ENCODE peak calls at places on chromosomes 12 and 14, in six cellular contexts. X, E, V, U, K and N are unnamed samples.

GRCh38 chr14:102187583-102188001 is 47.9 kb downstream of the WDR20 start:
- DNase-seq in X (no peak), E (no peak), V (no peak), K (no peak), U (no peak), N (no peak)

GRCh38 chr14:52020866-52021717 is 31.7 kb downstream of the RTRAF start:
- DNase-seq in E (no peak), K (no peak), U (no peak), V (peak), X (no peak), N (no peak)

GRCh38 chr14:24428628-24429394 is 657 bp downstream of the CBLN3 start:
- DNase-seq in X (no peak), E (no peak), V (peak), U (no peak), K (no peak), N (no peak)

GRCh38 chr14:66359500-66359899 is 126.7 kb upstream of the CCDC196 start:
- DNase-seq in X (peak), E (no peak), K (peak), U (peak), V (peak), N (peak)

GRCh38 chr12:117059156-117059555 is 40.1 kb downstream of the TESC start:
- DNase-seq in V (no peak), X (no peak), U (no peak), E (no peak), K (no peak), N (no peak)

GRCh38 chr12:124720687-124721500 is 142.8 kb downstream of the SCARB1 start:
- DNase-seq in V (no peak), K (peak), X (peak), U (peak), E (no peak), N (no peak)

GRCh38 chr14:77007975-77008421 is 20.5 kb downstream of the IRF2BPL start:
- DNase-seq in K (no peak), V (no peak), X (no peak), E (no peak), U (peak), N (no peak)

GRCh38 chr14:96554315-96554910 is 52.2 kb downstream of the PAPOLA start:
- DNase-seq in E (no peak), X (no peak), K (no peak), V (no peak), U (no peak), N (no peak)

GRCh38 chr12:49019435-49020317 is 1.1 kb upstream of the PRKAG1 start:
- DNase-seq in V (peak), X (peak), E (no peak), U (peak), K (peak), N (no peak)

GRCh38 chr14:55332654-55333570 is 61.7 kb downstream of the FBXO34 start:
- DNase-seq in U (no peak), E (no peak), X (peak), K (peak), V (no peak), N (no peak)

GRCh38 chr14:37443461-37443860 is 151.6 kb downstream of the FOXA1 start:
- DNase-seq in E (no peak), X (peak), U (no peak), K (no peak), V (no peak), N (no peak)

GRCh38 chr14:24890716-24891115 is 159.2 kb downstream of the STXBP6 start:
- DNase-seq in K (no peak), V (no peak), E (no peak), U (no peak), X (no peak), N (no peak)

GRCh38 chr14:85399196-85399595 is 130.7 kb upstream of the FLRT2 start:
- DNase-seq in E (no peak), U (no peak), K (no peak), X (no peak), V (no peak), N (no peak)

GRCh38 chr12:53766881-53767280 is 15.1 kb upstream of the CISTR start:
- DNase-seq in E (no peak), U (no peak), V (peak), K (peak), X (peak), N (no peak)

GRCh38 chr12:132466241-132467188 is 23.4 kb upstream of the FBRSL1 start:
- DNase-seq in V (no peak), X (no peak), E (no peak), U (no peak), K (no peak), N (no peak)

GRCh38 chr14:89432226-89432625 is 15.2 kb upstream of the FOXN3 start:
- DNase-seq in V (no peak), U (no peak), K (no peak), X (no peak), E (no peak), N (no peak)

GRCh38 chr14:68795602-68796417 is 2.9 kb upstream of the ZFP36L1 start:
- DNase-seq in V (peak), K (peak), E (peak), U (peak), X (peak), N (no peak)
- H2BK5ac ChIP-seq in V (peak), K (peak), E (peak), U (peak), X (peak), N (peak)

GRCh38 chr14:70821916-70822705 is 12.8 kb upstream of the MAP3K9 start:
- DNase-seq in V (peak), E (no peak), K (peak), U (peak), X (peak), N (peak)

GRCh38 chr14:70821581-70821915 is 12.2 kb upstream of the MAP3K9 start:
- DNase-seq in V (no peak), E (no peak), U (no peak), K (no peak), X (no peak), N (no peak)

GRCh38 chr14:70827366-70828151 is 18.2 kb upstream of the MAP3K9 start:
- DNase-seq in U (no peak), E (no peak), X (no peak), K (no peak), V (no peak), N (no peak)

GRCh38 chr14:70823281-70823680 is 14.0 kb upstream of the MAP3K9 start:
- DNase-seq in X (no peak), E (no peak), V (no peak), U (no peak), K (no peak), N (no peak)

DNA sequence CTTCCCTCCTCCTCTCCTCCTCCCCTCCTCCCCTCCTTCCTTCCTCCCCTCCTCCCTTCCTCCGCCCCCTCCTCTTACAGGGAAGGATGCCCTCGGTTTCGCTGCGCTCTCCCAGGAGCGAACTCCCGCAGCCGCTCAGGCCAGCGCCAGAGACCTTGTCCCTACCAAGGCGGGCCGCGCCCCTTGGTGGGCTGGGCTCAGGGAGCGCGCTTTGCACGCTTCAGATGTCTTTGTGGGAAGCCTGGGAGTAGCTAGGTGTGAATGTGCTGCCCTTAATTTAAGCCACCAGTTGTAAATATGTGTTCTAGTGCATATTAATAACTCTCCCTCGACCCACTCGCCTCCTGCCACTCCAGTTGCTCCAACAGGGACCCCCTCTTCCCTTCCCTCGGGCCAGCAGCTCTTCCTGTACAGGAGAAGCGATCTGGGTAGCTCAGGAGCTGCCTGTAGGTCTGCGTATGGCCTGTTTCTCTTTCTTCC is 13.4 kb upstream of the MAP3K9 start:
- DNase-seq in U (peak), E (peak), X (peak), K (peak), V (peak), N (peak)
- H3K4me3 ChIP-seq in U (peak), E (peak), X (peak), K (peak), V (peak), N (peak)

GRCh38 chr12:1523558-1524050 is 70.8 kb downstream of the FBXL14 start:
- DNase-seq in V (peak), U (no peak), X (no peak), K (no peak), E (peak), N (no peak)

GRCh38 chr12:1523046-1523445 is 71.3 kb downstream of the FBXL14 start:
- DNase-seq in X (no peak), K (no peak), V (no peak), U (no peak), E (no peak), N (no peak)

GRCh38 chr12:1528791-1529190 is 65.6 kb downstream of the FBXL14 start:
- DNase-seq in E (no peak), V (no peak), X (no peak), U (no peak), K (no peak), N (no peak)

GRCh38 chr12:1527789-1528188 is 66.6 kb downstream of the FBXL14 start:
- DNase-seq in V (no peak), U (no peak), E (no peak), K (peak), X (peak), N (no peak)

DNA sequence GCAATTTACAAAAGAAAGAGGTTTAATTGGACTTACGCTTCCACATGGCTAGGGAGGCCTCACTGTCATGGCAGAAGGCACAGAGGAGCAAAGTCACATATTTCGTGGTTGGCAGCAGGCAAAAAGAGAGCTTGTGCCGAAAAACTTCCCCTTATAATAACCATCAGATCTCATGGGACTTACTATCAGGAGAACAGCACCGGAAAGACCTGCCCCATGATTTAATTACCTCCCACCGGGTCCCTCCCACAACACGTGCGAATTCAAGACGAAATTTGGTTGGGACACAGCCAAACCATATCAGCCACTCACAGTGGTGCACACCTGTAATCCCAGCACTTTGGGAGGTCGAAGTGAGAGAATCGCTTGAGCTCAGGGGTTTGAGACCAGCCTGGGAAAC is 68.5 kb downstream of the FBXL14 start:
- DNase-seq in V (no peak), U (no peak), X (no peak), E (no peak), K (no peak), N (no peak)
- H3K4me2 ChIP-seq in V (no peak), U (no peak), X (no peak), E (no peak), K (no peak), N (no peak)

GRCh38 chr12:98516184-98516873 is 939 bp downstream of the TMPO start:
- DNase-seq in E (no peak), U (peak), V (peak), X (peak), K (peak), N (peak)

GRCh38 chr12:98519257-98519907 is 4.0 kb downstream of the TMPO start:
- DNase-seq in V (no peak), K (no peak), X (no peak), E (no peak), U (no peak), N (no peak)

GRCh38 chr12:98514984-98515367 is 414 bp upstream of the TMPO start:
- DNase-seq in K (no peak), E (no peak), X (no peak), U (no peak), V (no peak), N (no peak)

GRCh38 chr12:98513379-98514318 is 1.7 kb upstream of the TMPO start:
- DNase-seq in V (no peak), X (no peak), U (no peak), K (no peak), E (no peak), N (no peak)

DNA sequence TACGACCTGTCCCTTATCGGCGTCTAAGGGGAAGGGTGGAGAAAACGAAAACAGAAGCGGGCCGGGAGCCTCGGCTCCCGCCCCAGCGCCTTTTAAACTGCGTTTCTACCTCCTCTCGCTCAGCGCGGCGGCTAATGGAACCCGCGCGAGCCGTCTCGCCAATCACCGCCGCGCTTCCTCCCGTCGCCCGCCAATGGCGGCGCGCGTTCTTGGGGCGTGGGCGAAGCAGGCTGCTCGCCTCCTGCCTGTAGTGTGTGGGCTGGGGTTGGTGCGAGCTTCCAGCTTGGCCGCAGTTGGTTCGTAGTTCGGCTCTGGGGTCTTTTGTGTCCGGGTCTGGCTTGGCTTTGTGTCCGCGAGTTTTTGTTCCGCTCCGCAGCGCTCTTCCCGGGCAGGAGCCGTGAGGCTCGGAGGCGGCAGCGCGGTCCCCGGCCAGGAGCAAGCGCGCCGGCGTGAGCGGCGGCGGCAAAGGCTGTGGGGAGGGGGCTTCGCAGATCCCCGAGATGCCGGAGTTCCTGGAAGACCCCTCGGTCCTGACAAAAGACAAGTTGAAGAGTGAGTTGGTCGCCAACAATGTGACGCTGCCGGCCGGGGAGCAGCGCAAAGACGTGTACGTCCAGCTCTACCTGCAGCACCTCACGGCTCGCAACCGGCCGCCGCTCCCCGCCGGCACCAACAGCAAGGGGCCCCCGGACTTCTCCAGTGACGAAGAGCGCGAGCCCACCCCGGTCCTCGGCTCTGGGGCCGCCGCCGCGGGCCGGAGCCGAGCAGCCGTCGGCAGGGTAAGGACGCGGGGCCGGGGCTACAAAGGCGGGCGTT is at the start of gene TMPO:
- DNase-seq in K (peak), V (peak), E (peak), U (peak), X (peak), N (peak)
- H2BK5ac ChIP-seq in K (peak), V (peak), E (peak), U (peak), X (peak), N (peak)

GRCh38 chr12:45170456-45171042 is 45.3 kb upstream of the ANO6 start:
- DNase-seq in V (peak), K (peak), E (peak), U (peak), X (peak), N (peak)

GRCh38 chr12:45168976-45169375 is 46.9 kb upstream of the ANO6 start:
- DNase-seq in E (no peak), V (no peak), U (no peak), K (no peak), X (no peak), N (no peak)

GRCh38 chr12:45166056-45166455 is 49.8 kb upstream of the ANO6 start:
- DNase-seq in K (no peak), V (no peak), X (peak), U (no peak), E (no peak), N (no peak)

GRCh38 chr12:45165284-45165683 is 50.6 kb upstream of the ANO6 start:
- DNase-seq in K (no peak), E (no peak), U (no peak), V (no peak), X (no peak), N (no peak)
- H3K4me3 ChIP-seq in K (no peak), E (no peak), U (no peak), V (no peak), X (no peak), N (no peak)